ENCODE peak calls at places on chromosomes 6 and 20, in eight cellular contexts. T, Y, X, N, P, H, F and I are unnamed samples.
A peak's percentile ranks its signal among the peaks of the same experiment; 100 is the strongest.

GRCh38 chr6:105015482-105015881 is 58.6 kb downstream of the LIN28B start:
- DNase-seq in T (no peak), N (no peak), P (peak; percentile 48), H (no peak), F (peak; percentile 15), Y (no peak), X (no peak), I (no peak)

GRCh38 chr6:119672725-119673124 is 323.2 kb upstream of the MAN1A1 start:
- DNase-seq in N (no peak), P (no peak), F (no peak), Y (no peak), H (no peak), X (no peak), T (no peak), I (no peak)

GRCh38 chr20:37336369-37337207 is 9.4 kb upstream of the SRC start:
- DNase-seq in T (peak; percentile 87), F (no peak), P (no peak), X (no peak), H (peak; percentile 84), Y (peak; percentile 75), N (no peak), I (no peak)

GRCh38 chr6:170132561-170132991 is 158.3 kb downstream of the DLL1 start:
- DNase-seq in F (no peak), X (no peak), Y (no peak), T (no peak), H (no peak), N (no peak), P (no peak), I (peak; percentile 17)

GRCh38 chr20:41213150-41213820 is 75.9 kb downstream of the PLCG1 start:
- DNase-seq in X (no peak), H (no peak), N (no peak), P (no peak), F (peak; percentile 45), T (no peak), Y (no peak), I (no peak)

GRCh38 chr6:30378290-30378937 is 33.5 kb downstream of the RPP21 start:
- DNase-seq in F (peak; percentile 68), H (no peak), Y (peak; percentile 35), X (no peak), P (no peak), N (no peak), T (no peak), I (no peak)

GRCh38 chr6:125193208-125193607 is 39.6 kb downstream of the TPD52L1 start:
- DNase-seq in N (no peak), H (no peak), P (no peak), T (no peak), Y (no peak), X (no peak), F (peak; percentile 69), I (no peak)

GRCh38 chr6:134928151-134928917 is 21.6 kb downstream of the ALDH8A1 start:
- DNase-seq in X (no peak), Y (no peak), H (no peak), F (no peak), P (no peak), T (no peak), N (no peak), I (no peak)

GRCh38 chr6:157670466-157671186 is 152.4 kb upstream of the SNX9 start:
- DNase-seq in X (no peak), Y (no peak), T (no peak), P (no peak), N (no peak), H (peak; percentile 66), F (no peak), I (no peak)

GRCh38 chr6:158379336-158379735 is 67.1 kb downstream of the TULP4 start:
- DNase-seq in N (no peak), F (no peak), T (no peak), H (no peak), Y (no peak), X (no peak), P (no peak), I (no peak)

GRCh38 chr6:43668151-43669028 is 19.2 kb downstream of the MRPS18A start:
- DNase-seq in H (peak; percentile 54), P (no peak), Y (peak; percentile 72), F (peak; percentile 92), X (peak; percentile 84), N (peak; percentile 87), T (peak; percentile 80), I (peak; percentile 69)

GRCh38 chr6:46888031-46888430 is 33.7 kb downstream of the ADGRF5 start:
- DNase-seq in X (no peak), N (peak; percentile 14), Y (no peak), T (no peak), H (no peak), P (no peak), F (peak; percentile 90), I (no peak)

GRCh38 chr20:19672498-19672897 is 85.6 kb upstream of the RIN2 start:
- DNase-seq in X (no peak), T (no peak), F (peak; percentile 51), H (no peak), Y (no peak), P (no peak), N (no peak), I (no peak)

GRCh38 chr6:22320750-22321149 is 23.9 kb upstream of the PRL start:
- DNase-seq in H (no peak), N (peak; percentile 26), F (peak; percentile 81), Y (no peak), T (no peak), P (peak; percentile 72), X (no peak), I (no peak)

GRCh38 chr20:20031790-20032189 is 14.6 kb downstream of the NAA20 start:
- DNase-seq in F (no peak), N (no peak), P (no peak), Y (no peak), X (no peak), T (no peak), H (no peak), I (no peak)

GRCh38 chr6:33029297-33030184 is 20.1 kb upstream of the HLA-DOA start:
- DNase-seq in T (peak; percentile 64), X (no peak), N (no peak), P (no peak), H (peak; percentile 46), Y (no peak), F (no peak), I (peak; percentile 45)

GRCh38 chr6:11231564-11232176 is 798 bp downstream of the NEDD9 start:
- DNase-seq in P (no peak), H (no peak), T (no peak), N (no peak), F (peak; percentile 61), Y (no peak), X (no peak), I (no peak)

GRCh38 chr20:1567392-1568165 is 10.1 kb upstream of the SIRPD start:
- DNase-seq in Y (no peak), H (no peak), N (no peak), X (no peak), F (peak; percentile 99), P (peak; percentile 32), T (no peak), I (no peak)

GRCh38 chr6:30684386-30685156 is 1.9 kb downstream of the PPP1R18 start:
- DNase-seq in H (no peak), F (no peak), Y (peak; percentile 14), P (no peak), T (peak; percentile 61), N (no peak), X (no peak), I (peak; percentile 38)

GRCh38 chr6:33875696-33876095 is 71.9 kb upstream of the MLN start:
- DNase-seq in P (no peak), N (no peak), F (no peak), T (no peak), X (no peak), Y (no peak), H (no peak), I (no peak)

GRCh38 chr6:88166901-88167624 is 916 bp upstream of the CNR1 start:
- DNase-seq in X (no peak), P (no peak), T (peak; percentile 37), Y (peak; percentile 40), N (no peak), F (no peak), H (no peak), I (no peak)

DNA sequence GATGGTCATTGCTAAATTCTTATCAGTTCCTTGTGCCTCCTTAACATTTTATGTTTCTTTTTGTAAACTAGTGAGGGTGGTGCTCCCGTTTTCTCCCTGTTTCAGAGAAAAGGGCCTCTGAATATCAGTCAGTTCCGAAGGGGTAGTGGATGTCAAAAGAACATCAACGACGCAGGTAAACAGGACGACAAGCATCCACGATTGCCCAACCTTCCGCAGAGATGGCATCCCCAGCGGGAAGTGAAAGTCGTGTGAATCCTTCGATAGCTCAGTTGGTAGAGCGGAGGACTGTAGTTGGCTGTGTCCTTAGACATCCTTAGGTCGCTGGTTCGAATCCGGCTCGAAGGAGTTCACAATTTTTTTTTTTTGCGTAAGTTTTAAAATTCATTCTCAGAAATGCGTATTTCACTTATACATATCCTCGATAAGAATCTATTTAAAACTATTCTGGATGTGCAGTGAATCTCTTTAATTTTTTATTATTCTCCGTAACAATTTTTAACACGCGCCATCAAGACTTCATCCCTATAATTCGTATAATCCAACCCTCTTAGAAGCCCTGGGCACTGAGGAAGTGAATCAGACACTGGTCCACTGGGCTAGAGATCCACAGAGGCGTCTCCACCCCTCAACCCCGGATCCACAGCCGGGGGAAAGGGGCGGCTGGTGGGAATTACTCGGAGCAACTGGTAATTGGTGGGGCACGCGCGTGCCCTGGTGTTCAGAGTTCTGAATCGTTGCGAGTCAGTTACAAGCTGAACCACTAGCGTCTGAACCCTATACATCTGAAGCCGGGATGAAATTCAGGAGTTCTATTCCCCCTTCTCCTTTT is 27.9 kb upstream of the ABT1 start:
- DNase-seq in N (peak; percentile 96), F (peak; percentile 98), H (peak; percentile 97), X (peak; percentile 93), T (peak; percentile 82), P (peak; percentile 70), Y (peak; percentile 98), I (peak; percentile 93)
- TF ChIP-seq CTCF in N (no peak), F (peak; percentile 54), H (peak; percentile 7), X (no peak), T (peak; percentile 38), P (peak; percentile 29), Y (no peak), I (no peak)

GRCh38 chr6:161218222-161218621 is 55.6 kb downstream of the AGPAT4 start:
- DNase-seq in N (no peak), H (no peak), Y (no peak), F (no peak), X (no peak), T (no peak), P (no peak), I (no peak)
- TF ChIP-seq CTCF in N (no peak), H (no peak), Y (no peak), F (peak; percentile 37), X (no peak), T (no peak), P (peak; percentile 17), I (no peak)

GRCh38 chr6:68778356-68779020 is 143.4 kb downstream of the ADGRB3 start:
- DNase-seq in P (no peak), F (peak; percentile 50), X (no peak), Y (peak; percentile 30), T (peak; percentile 7), N (peak; percentile 39), H (no peak), I (no peak)
- TF ChIP-seq CTCF in P (peak; percentile 25), F (peak; percentile 68), X (peak; percentile 10), Y (peak; percentile 60), T (peak; percentile 41), N (peak; percentile 61), H (no peak), I (no peak)

DNA sequence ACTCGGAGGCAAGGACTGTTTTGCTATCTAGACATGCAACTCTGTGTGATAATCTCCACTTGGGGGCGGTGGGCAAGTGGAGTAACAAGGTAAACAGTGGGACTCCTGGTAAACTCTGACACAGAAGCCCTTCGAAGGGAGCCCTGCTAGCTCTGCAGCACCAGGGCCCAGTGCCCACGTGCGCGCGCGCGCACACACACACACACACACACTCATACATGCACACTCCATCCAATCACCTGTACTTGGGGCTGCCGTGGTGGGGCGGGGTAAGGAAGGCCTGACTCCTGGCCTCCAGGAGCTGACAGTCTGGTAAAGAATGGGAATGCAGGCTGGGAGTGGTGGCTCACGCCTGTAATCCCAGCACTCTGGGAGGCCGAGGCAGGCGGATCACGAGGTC is 36.4 kb downstream of the TAF4 start:
- DNase-seq in X (no peak), H (no peak), P (no peak), Y (no peak), T (no peak), F (no peak), N (no peak), I (no peak)
- TF ChIP-seq CTCF in X (no peak), H (no peak), P (no peak), Y (no peak), T (no peak), F (no peak), N (no peak), I (no peak)